ENCODE peak calls at places on chromosome 21, in nine cellular contexts. M is SK-N-SH, B is esophagus muscularis mucosa, Y is HCT116, H is HL-60, G is upper lobe of left lung, T is spleen, Q is HepG2, V is GM23338. W is an unnamed sample.

GRCh38 chr21:16532841-16533240 is 803.1 kb downstream of the USP25 start:
- DNase-seq in H (no peak), B (no peak), G (no peak), Y (no peak), V (no peak), Q (no peak), T (no peak), M (no peak), W (no peak)

GRCh38 chr21:44992608-44993031 is 52.8 kb downstream of the SLX9 start:
- DNase-seq in V (no peak), Y (no peak), T (peak), G (peak), M (no peak), B (no peak), Q (no peak), H (no peak), W (no peak)

GRCh38 chr21:29193907-29194306 is 63.5 kb downstream of the MAP3K7CL start:
- DNase-seq in Q (peak), Y (no peak), G (no peak), V (no peak), B (no peak), M (no peak), T (no peak), H (no peak), W (no peak)

GRCh38 chr21:45251635-45252447 is 35.9 kb downstream of the POFUT2 start:
- DNase-seq in M (no peak), Y (no peak), B (peak), H (no peak), G (no peak), Q (no peak), V (no peak), T (peak), W (no peak)

GRCh38 chr21:30227633-30228404 is 11.9 kb upstream of the CLDN8 start:
- DNase-seq in M (no peak), H (peak), T (no peak), G (no peak), Y (no peak), V (no peak), Q (no peak), B (no peak), W (peak)

GRCh38 chr21:35096959-35097358 is 47.9 kb upstream of the RUNX1 start:
- DNase-seq in M (no peak), B (no peak), H (no peak), G (no peak), Q (no peak), Y (no peak), V (no peak), T (no peak), W (no peak)

GRCh38 chr21:15774590-15774989 is 44.8 kb downstream of the USP25 start:
- DNase-seq in G (no peak), T (no peak), Y (no peak), M (no peak), H (no peak), B (no peak), Q (no peak), V (no peak), W (no peak)

GRCh38 chr21:44710756-44711326 is 531 bp downstream of the TSPEAR start:
- DNase-seq in Y (no peak), G (no peak), H (no peak), T (no peak), Q (no peak), B (no peak), V (peak), M (peak), W (no peak)

GRCh38 chr21:36209626-36210171 is 53.1 kb downstream of the DOP1B start:
- DNase-seq in V (peak), B (no peak), T (no peak), H (no peak), G (no peak), M (peak), Y (peak), Q (peak), W (peak)

GRCh38 chr21:14054682-14055081 is 156.1 kb downstream of the LIPI start:
- DNase-seq in Y (no peak), Q (peak), M (no peak), H (no peak), T (no peak), B (no peak), V (no peak), G (peak), W (no peak)

GRCh38 chr21:34914239-34914638 is 134.9 kb downstream of the RUNX1 start:
- DNase-seq in B (no peak), T (no peak), M (no peak), V (no peak), Y (no peak), H (peak), G (no peak), Q (no peak), W (no peak)

GRCh38 chr21:27833298-27833697 is 866.4 kb upstream of the ADAMTS5 start:
- DNase-seq in B (no peak), Y (no peak), M (no peak), H (no peak), T (no peak), V (no peak), Q (no peak), G (no peak), W (no peak)

GRCh38 chr21:35648512-35648911 is 411.8 kb downstream of the SETD4 start:
- DNase-seq in G (no peak), Q (no peak), T (no peak), M (no peak), V (no peak), H (no peak), Y (no peak), B (peak), W (peak)

GRCh38 chr21:29300547-29301138 is 1.9 kb downstream of the BACH1 start:
- DNase-seq in G (no peak), H (no peak), Y (no peak), M (no peak), V (no peak), T (no peak), Q (no peak), B (no peak), W (no peak)

GRCh38 chr21:34534522-34534921 is 22.5 kb upstream of the KCNE1 start:
- DNase-seq in H (no peak), Y (no peak), M (no peak), G (no peak), B (no peak), Q (peak), V (no peak), T (no peak), W (no peak)

GRCh38 chr21:34593423-34593822 is 21.5 kb downstream of the RCAN1 start:
- DNase-seq in B (no peak), Q (no peak), G (no peak), M (no peak), Y (no peak), V (no peak), T (no peak), H (no peak), W (no peak)

GRCh38 chr21:46116189-46116845 is 18.4 kb downstream of the COL6A2 start:
- DNase-seq in H (no peak), B (no peak), G (no peak), Y (no peak), M (peak), T (peak), V (no peak), Q (no peak), W (no peak)

GRCh38 chr21:20343186-20343585 is 655.0 kb upstream of the NCAM2 start:
- DNase-seq in G (no peak), V (no peak), Q (no peak), T (no peak), M (no peak), Y (no peak), H (no peak), B (no peak), W (no peak)

GRCh38 chr21:38819051-38819718 is 13.5 kb downstream of the ETS2 start:
- DNase-seq in Q (no peak), G (no peak), V (no peak), M (no peak), B (no peak), H (no peak), Y (no peak), T (no peak), W (no peak)

GRCh38 chr21:38819719-38820147 is 14.0 kb downstream of the ETS2 start:
- DNase-seq in M (no peak), Q (no peak), H (no peak), T (no peak), B (no peak), G (no peak), V (no peak), Y (peak), W (peak)

GRCh38 chr21:38821959-38822682 is 16.4 kb downstream of the ETS2 start:
- DNase-seq in Y (no peak), Q (no peak), M (no peak), B (no peak), V (no peak), T (no peak), G (no peak), H (no peak), W (no peak)

GRCh38 chr21:38821248-38821647 is 15.5 kb downstream of the ETS2 start:
- DNase-seq in B (no peak), Y (no peak), M (no peak), V (no peak), G (no peak), H (no peak), Q (no peak), T (no peak), W (no peak)

DNA sequence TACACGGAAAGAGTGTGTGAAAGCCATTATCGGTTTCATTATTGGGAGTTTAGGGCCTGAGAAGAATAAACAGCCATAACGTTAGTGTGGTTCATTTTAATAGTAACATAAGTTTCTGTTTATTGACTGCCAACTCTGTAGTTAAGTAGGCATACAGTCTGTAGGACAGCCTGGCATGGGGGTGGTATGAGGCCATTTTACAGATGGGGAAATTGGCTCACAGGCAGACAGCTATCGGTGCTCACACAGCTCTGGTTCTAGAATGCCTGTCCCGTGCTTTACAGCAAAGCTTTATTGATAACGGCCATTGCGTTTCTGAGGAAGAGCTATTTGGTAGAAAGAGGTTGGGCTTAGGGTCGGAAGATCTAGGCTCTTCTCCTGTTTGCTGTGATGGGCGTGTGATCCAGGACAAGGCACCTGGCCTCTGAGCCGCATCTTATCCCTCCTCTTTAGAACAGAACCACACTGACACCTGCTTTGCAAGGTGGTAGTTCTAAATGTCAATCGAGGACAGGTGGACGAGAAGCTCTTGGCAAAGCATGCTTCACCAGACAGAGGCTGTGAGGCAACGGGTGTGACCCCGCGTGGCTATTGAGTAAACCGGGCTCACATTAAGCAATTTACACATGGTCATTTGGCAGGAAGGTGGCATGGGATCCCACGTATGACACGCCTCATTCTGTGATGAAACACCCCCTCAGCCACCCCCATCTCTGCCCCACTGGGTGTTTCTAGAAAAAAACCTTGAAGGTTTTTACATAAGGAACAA is 14.9 kb downstream of the ETS2 start:
- DNase-seq in B (no peak), Q (no peak), V (no peak), H (no peak), T (no peak), G (no peak), Y (no peak), M (no peak), W (no peak)
- H3K27ac ChIP-seq in B (peak), Q (peak), V (no peak), H (no peak), T (no peak), G (peak), Y (no peak), M (no peak), W (no peak)

GRCh38 chr21:39674794-39675193 is 62.1 kb downstream of the B3GALT5 start:
- DNase-seq in Y (no peak), G (no peak), V (no peak), H (no peak), T (peak), M (no peak), B (no peak), Q (no peak), W (no peak)
- TF ChIP-seq POLR2AphosphoS5 in Y (no peak), G (no peak), V (no peak), H (no peak), T (no peak), M (no peak), B (no peak), Q (no peak), W (no peak)

GRCh38 chr21:43702785-43703067 is 16.2 kb upstream of the PDXK start:
- DNase-seq in M (no peak), B (no peak), T (no peak), Y (no peak), H (no peak), G (no peak), Q (no peak), V (peak), W (no peak)
- H3K4me3 ChIP-seq in M (no peak), B (no peak), T (no peak), Y (no peak), H (no peak), G (peak), Q (peak), V (no peak), W (no peak)

GRCh38 chr21:17554120-17554519 is 41.3 kb downstream of the CXADR start:
- DNase-seq in M (no peak), G (no peak), V (no peak), Y (no peak), T (no peak), H (no peak), Q (no peak), B (no peak), W (no peak)
- H3K27ac ChIP-seq in M (no peak), G (no peak), V (peak), Y (no peak), T (no peak), H (no peak), Q (no peak), B (no peak), W (no peak)

GRCh38 chr21:42227909-42228708 is 9.2 kb downstream of the ABCG1 start:
- DNase-seq in M (peak), Y (peak), Q (peak), G (peak), B (peak), T (peak), H (peak), V (peak), W (peak)
- TF ChIP-seq POLR2AphosphoS5 in M (no peak), Y (no peak), Q (no peak), G (peak), B (peak), T (peak), H (no peak), V (no peak), W (peak)

DNA sequence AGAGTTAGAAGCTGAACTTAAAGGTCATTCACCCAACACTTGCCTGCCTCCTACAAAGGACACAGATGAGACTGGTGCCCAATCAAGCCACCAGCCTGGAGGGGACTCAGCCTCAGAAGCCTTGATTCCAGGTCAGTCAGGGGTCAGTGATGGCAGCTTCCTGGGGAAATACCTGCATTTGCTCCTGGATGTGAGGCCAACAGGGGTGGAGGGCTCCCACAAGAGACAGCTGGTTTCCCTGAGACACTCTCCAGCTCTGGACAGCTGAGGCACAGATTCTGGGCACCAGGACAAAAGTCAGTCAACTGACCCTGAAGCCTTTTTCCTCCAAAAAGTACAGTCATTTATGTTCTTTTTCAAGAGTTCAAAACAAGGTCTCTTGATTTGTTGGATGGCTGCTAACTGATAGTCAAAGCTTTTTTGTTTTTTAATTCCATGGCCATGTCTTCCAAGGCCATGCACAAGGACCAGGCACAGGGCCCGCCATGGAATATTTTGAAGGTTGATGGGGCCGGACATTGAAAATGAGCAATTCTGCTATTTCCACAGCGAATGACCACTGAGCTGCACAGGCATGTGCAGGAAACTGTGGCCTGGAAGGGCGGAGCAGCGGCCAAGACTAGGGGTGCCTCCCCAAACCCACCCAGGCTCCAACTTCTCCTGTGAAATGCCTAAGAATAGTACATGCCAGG is 1.8 kb downstream of the C2CD2 start:
- DNase-seq in V (no peak), G (no peak), M (no peak), Q (no peak), Y (no peak), T (peak), H (no peak), B (no peak), W (no peak)
- H3K4me3 ChIP-seq in V (no peak), G (peak), M (peak), Q (peak), Y (peak), T (peak), H (no peak), B (peak), W (peak)

GRCh38 chr21:24727803-24728425 is 879.4 kb downstream of the MRPL39 start:
- DNase-seq in H (no peak), Q (no peak), G (no peak), M (no peak), V (peak), B (no peak), Y (no peak), T (no peak), W (no peak)
- H3K27ac ChIP-seq in H (no peak), Q (no peak), G (no peak), M (no peak), V (no peak), B (no peak), Y (no peak), T (no peak), W (no peak)

GRCh38 chr21:32412998-32413504 is 545 bp downstream of the EVA1C start:
- DNase-seq in H (no peak), B (no peak), G (peak), V (peak), T (peak), Q (no peak), Y (no peak), M (no peak), W (peak)

GRCh38 chr21:32414579-32415358 is 2.3 kb downstream of the EVA1C start:
- DNase-seq in V (no peak), M (peak), Y (no peak), T (no peak), G (no peak), Q (no peak), H (no peak), B (no peak), W (no peak)

GRCh38 chr21:32413697-32414578 is 1.4 kb downstream of the EVA1C start:
- DNase-seq in B (no peak), H (no peak), Q (no peak), V (no peak), M (no peak), T (no peak), G (no peak), Y (no peak), W (peak)

GRCh38 chr21:32415999-32416398 is 3.5 kb downstream of the EVA1C start:
- DNase-seq in Q (no peak), Y (no peak), M (no peak), V (no peak), G (no peak), B (no peak), T (no peak), H (no peak), W (no peak)

GRCh38 chr21:32415451-32415850 is 2.9 kb downstream of the EVA1C start:
- DNase-seq in Q (no peak), G (no peak), V (no peak), T (no peak), Y (no peak), M (no peak), B (no peak), H (no peak), W (no peak)
- TF ChIP-seq POLR2AphosphoS5 in Q (no peak), G (no peak), V (no peak), T (no peak), Y (no peak), M (no peak), B (no peak), H (no peak), W (no peak)

GRCh38 chr21:17925900-17926299 is 106.7 kb upstream of the C21orf91 start:
- DNase-seq in Y (no peak), T (no peak), V (peak), G (no peak), H (no peak), B (no peak), M (no peak), Q (peak), W (no peak)

GRCh38 chr21:17929514-17929913 is 110.4 kb upstream of the C21orf91 start:
- DNase-seq in T (no peak), V (no peak), Y (no peak), M (no peak), B (no peak), Q (no peak), G (no peak), H (no peak), W (no peak)

GRCh38 chr21:17930102-17930501 is 110.9 kb upstream of the C21orf91 start:
- DNase-seq in G (no peak), H (no peak), M (no peak), Y (no peak), V (no peak), B (no peak), Q (no peak), T (no peak), W (no peak)

GRCh38 chr21:17925000-17925610 is 105.9 kb upstream of the C21orf91 start:
- DNase-seq in Q (peak), M (peak), T (no peak), G (no peak), V (peak), B (no peak), Y (peak), H (peak), W (peak)

DNA sequence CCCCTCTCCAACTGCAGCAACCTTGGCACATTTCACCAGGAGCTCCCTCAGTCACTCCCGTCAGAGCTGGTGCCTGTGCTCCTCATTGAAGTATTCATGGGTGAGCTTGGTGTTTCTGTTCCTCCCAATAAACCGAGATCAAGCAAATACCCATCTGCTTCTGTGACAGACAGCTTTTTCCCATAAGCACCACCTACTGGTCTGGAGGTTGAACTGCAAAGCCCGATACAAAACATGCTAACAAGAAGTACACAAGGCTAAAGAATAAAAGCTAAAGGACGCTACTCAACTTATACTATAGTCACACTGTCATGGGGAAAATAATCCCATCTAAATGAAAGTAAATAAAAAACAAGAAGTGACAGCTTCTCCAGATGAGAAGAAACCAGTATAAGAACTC is 111.9 kb upstream of the C21orf91 start:
- DNase-seq in Y (peak), V (peak), Q (peak), B (no peak), H (no peak), T (no peak), G (no peak), M (peak), W (no peak)
- H3K4me3 ChIP-seq in Y (peak), V (no peak), Q (no peak), B (no peak), H (no peak), T (no peak), G (no peak), M (peak), W (no peak)